ENCODE peak calls at places on chromosomes 1 and 21, in seven cellular contexts. S is EL; N is amygdala; P is stimulated activated CD8-positive, alpha-beta memory T cell treated with anti-CD3 and anti-CD28 coated beads, Interleukin-15, amount 100 ng/mL, for 4 hours; O is naive thymus-derived CD8-positive, alpha-beta T cell; D is putamen; C is germinal center. V is an unnamed sample.

GRCh38 chr1:97814121-97814520 is 106.7 kb downstream of the DPYD start:
- DNase-seq in S (peak), N (no peak), P (no peak), O (no peak), D (no peak), C (no peak), V (no peak)

GRCh38 chr1:6358757-6359567 is 34.6 kb downstream of the ACOT7 start:
- DNase-seq in S (peak), N (no peak), P (no peak), O (peak), D (no peak), C (no peak), V (no peak)

GRCh38 chr1:152049291-152050073 is 12.7 kb upstream of the S100A11 start:
- DNase-seq in S (peak), N (no peak), P (no peak), O (no peak), D (no peak), C (no peak), V (no peak)

GRCh38 chr1:117985239-117985638 is 55.7 kb downstream of the WDR3 start:
- DNase-seq in S (no peak), N (no peak), P (no peak), O (no peak), D (no peak), C (no peak), V (no peak)

GRCh38 chr1:168751195-168751650 is 22.2 kb upstream of the DPT start:
- DNase-seq in S (no peak), N (no peak), P (no peak), O (no peak), D (no peak), C (no peak), V (no peak)

GRCh38 chr1:221740941-221741363 is 937 bp downstream of the DUSP10 start:
- DNase-seq in S (no peak), N (no peak), P (no peak), O (peak), D (no peak), C (no peak), V (no peak)

GRCh38 chr1:224399887-224400286 is 34.7 kb downstream of the WDR26 start:
- DNase-seq in S (no peak), N (no peak), P (no peak), O (no peak), D (no peak), C (no peak), V (no peak)

GRCh38 chr1:176692431-176692830 is 229.5 kb downstream of the PAPPA2 start:
- DNase-seq in S (no peak), N (no peak), P (no peak), O (no peak), D (no peak), C (no peak), V (no peak)

GRCh38 chr1:211934315-211934714 is 101.0 kb downstream of the INTS7 start:
- DNase-seq in S (no peak), N (no peak), P (no peak), O (no peak), D (no peak), C (no peak), V (no peak)

GRCh38 chr1:34199927-34200326 is 23.2 kb downstream of the C1orf94 start:
- DNase-seq in S (no peak), N (no peak), P (no peak), O (no peak), D (no peak), C (no peak), V (no peak)

GRCh38 chr1:47498551-47498950 is 60.7 kb downstream of the FOXD2 start:
- DNase-seq in S (no peak), N (no peak), P (no peak), O (no peak), D (no peak), C (no peak), V (no peak)

GRCh38 chr21:17352937-17353655 is 159.7 kb upstream of the CXADR start:
- DNase-seq in S (no peak), N (no peak), P (no peak), O (no peak), D (no peak), C (no peak), V (no peak)

GRCh38 chr1:198674009-198674408 is 35.2 kb downstream of the PTPRC start:
- DNase-seq in S (peak), N (no peak), P (no peak), O (no peak), D (no peak), C (no peak), V (no peak)

GRCh38 chr21:37592496-37592895 is 225.9 kb downstream of the DYRK1A start:
- DNase-seq in S (no peak), N (no peak), P (no peak), O (no peak), D (no peak), C (no peak), V (no peak)

GRCh38 chr1:89757532-89757931 is 63.3 kb upstream of the LRRC8D start:
- DNase-seq in S (peak), N (no peak), P (no peak), O (peak), D (peak), C (no peak), V (no peak)

GRCh38 chr1:1455366-1455884 is 5.9 kb downstream of the ATAD3C start:
- DNase-seq in S (no peak), N (no peak), P (no peak), O (no peak), D (no peak), C (no peak), V (no peak)

GRCh38 chr1:198493324-198493723 is 47.2 kb downstream of the ATP6V1G3 start:
- DNase-seq in S (peak), N (no peak), P (no peak), O (no peak), D (no peak), C (no peak), V (no peak)

GRCh38 chr1:204624631-204625216 is 60.8 kb downstream of the LRRN2 start:
- DNase-seq in S (no peak), N (no peak), P (no peak), O (no peak), D (no peak), C (no peak), V (no peak)

GRCh38 chr1:38741341-38741740 is 118.2 kb downstream of the RRAGC start:
- DNase-seq in S (peak), N (no peak), P (no peak), O (no peak), D (no peak), C (no peak), V (no peak)

GRCh38 chr1:77279929-77280328 is 1.9 kb upstream of the AK5 start:
- DNase-seq in S (no peak), N (no peak), P (no peak), O (no peak), D (no peak), C (no peak), V (no peak)

GRCh38 chr1:6097117-6097595 is 51.5 kb downstream of the KCNAB2 start:
- DNase-seq in S (no peak), N (no peak), P (no peak), O (no peak), D (no peak), C (no peak), V (no peak)

GRCh38 chr1:84669831-84670230 is 20.4 kb downstream of the SSX2IP start:
- DNase-seq in S (peak), N (no peak), P (no peak), O (no peak), D (no peak), C (no peak), V (no peak)

GRCh38 chr1:157403203-157403602 is 149.1 kb downstream of the FCRL5 start:
- DNase-seq in S (peak), N (no peak), P (no peak), O (no peak), D (no peak), C (peak), V (no peak)

GRCh38 chr1:21337010-21337437 is 46.8 kb upstream of the ECE1 start:
- DNase-seq in S (no peak), N (no peak), P (no peak), O (no peak), D (no peak), C (no peak), V (no peak)

GRCh38 chr1:108953452-108953851 is 9.8 kb downstream of the CLCC1 start:
- DNase-seq in S (no peak), N (no peak), P (no peak), O (no peak), D (no peak), C (no peak), V (no peak)

GRCh38 chr21:21730524-21730923 is 732.3 kb downstream of the NCAM2 start:
- DNase-seq in S (peak), N (no peak), P (no peak), O (no peak), D (no peak), C (no peak), V (no peak)

GRCh38 chr1:207020709-207021107 is 11.8 kb downstream of the C1orf116 start:
- DNase-seq in S (peak), N (no peak), P (no peak), O (no peak), D (no peak), C (no peak), V (no peak)

GRCh38 chr1:37673920-37674319 is 18.4 kb upstream of the CDCA8 start:
- DNase-seq in S (no peak), N (no peak), P (peak), O (peak), D (no peak), C (no peak), V (no peak)

GRCh38 chr21:33236013-33236686 is 6.4 kb downstream of the IFNAR2 start:
- DNase-seq in S (no peak), N (no peak), P (no peak), O (no peak), D (no peak), C (no peak), V (no peak)

GRCh38 chr21:38948981-38949380 is 143.3 kb downstream of the ETS2 start:
- DNase-seq in S (no peak), N (no peak), P (no peak), O (no peak), D (no peak), C (no peak), V (no peak)

GRCh38 chr1:46492871-46493270 is 3.2 kb downstream of the DMBX1 start:
- DNase-seq in S (no peak), N (no peak), P (no peak), O (no peak), D (no peak), C (no peak), V (no peak)

GRCh38 chr1:78329475-78329874 is 161.3 kb upstream of the PTGFR start:
- DNase-seq in S (no peak), N (no peak), P (no peak), O (no peak), D (no peak), C (no peak), V (no peak)

GRCh38 chr1:59029768-59030167 is 245.9 kb upstream of the JUN start:
- DNase-seq in S (peak), N (no peak), P (no peak), O (no peak), D (no peak), C (no peak), V (no peak)

GRCh38 chr1:2520806-2521205 is 5.6 kb downstream of the PANK4 start:
- DNase-seq in S (no peak), N (no peak), P (no peak), O (no peak), D (no peak), C (no peak), V (no peak)

GRCh38 chr1:214282696-214283225 is 1.8 kb downstream of the SMYD2 start:
- DNase-seq in S (no peak), N (no peak), P (no peak), O (no peak), D (no peak), C (no peak), V (no peak)

GRCh38 chr21:41429305-41429704 is 3.3 kb downstream of the MX1 start:
- DNase-seq in S (no peak), N (no peak), P (no peak), O (no peak), D (no peak), C (no peak), V (no peak)

V was measured in caudate nucleus.